ENCODE peak calls at places on chromosomes 16 and 17, in six cellular contexts. One of them, this sample, is unnamed. For H3K27me3, the result is how much of the 10 kb centered on the place peaks cover.

GRCh38 chr17:58677204-58677880 is 14.5 kb downstream of the TEX14 start:
- DNase-seq in suprapubic skin: no peak
- DNase-seq in foreskin keratinocyte: peak
- DNase-seq in left ventricle myocardium inferior: no peak
- DNase-seq in neural progenitor cell: no peak
- DNase-seq in WERI-Rb-1: no peak
- DNase-seq in this sample: no peak

GRCh38 chr16:23615805-23616204 is 19.7 kb upstream of the NDUFAB1 start:
- DNase-seq in suprapubic skin: no peak
- DNase-seq in foreskin keratinocyte: no peak
- DNase-seq in left ventricle myocardium inferior: no peak
- DNase-seq in neural progenitor cell: no peak
- DNase-seq in WERI-Rb-1: no peak
- DNase-seq in this sample: no peak

GRCh38 chr16:78693496-78693895 is 594.0 kb downstream of the WWOX start:
- DNase-seq in suprapubic skin: no peak
- DNase-seq in foreskin keratinocyte: no peak
- DNase-seq in left ventricle myocardium inferior: no peak
- DNase-seq in neural progenitor cell: no peak
- DNase-seq in WERI-Rb-1: no peak
- DNase-seq in this sample: no peak

GRCh38 chr17:12519956-12520594 is 145.6 kb upstream of the MYOCD start:
- DNase-seq in suprapubic skin: no peak
- DNase-seq in foreskin keratinocyte: no peak
- DNase-seq in left ventricle myocardium inferior: no peak
- DNase-seq in neural progenitor cell: no peak
- DNase-seq in WERI-Rb-1: no peak
- DNase-seq in this sample: no peak

GRCh38 chr17:47324224-47325020 is 667 bp downstream of the EFCAB13 start:
- DNase-seq in suprapubic skin: peak
- DNase-seq in foreskin keratinocyte: no peak
- DNase-seq in left ventricle myocardium inferior: peak
- DNase-seq in neural progenitor cell: peak
- DNase-seq in WERI-Rb-1: no peak
- DNase-seq in this sample: no peak

GRCh38 chr17:59372138-59372751 is 40.8 kb downstream of the YPEL2 start:
- DNase-seq in suprapubic skin: no peak
- DNase-seq in foreskin keratinocyte: no peak
- DNase-seq in left ventricle myocardium inferior: no peak
- DNase-seq in neural progenitor cell: no peak
- DNase-seq in WERI-Rb-1: peak
- DNase-seq in this sample: no peak

GRCh38 chr17:68399638-68400403 is 57.5 kb downstream of the WIPI1 start:
- DNase-seq in suprapubic skin: no peak
- DNase-seq in foreskin keratinocyte: no peak
- DNase-seq in left ventricle myocardium inferior: no peak
- DNase-seq in neural progenitor cell: no peak
- DNase-seq in WERI-Rb-1: no peak
- DNase-seq in this sample: no peak

GRCh38 chr17:50565559-50566350 is 5.2 kb downstream of the CACNA1G start:
- DNase-seq in suprapubic skin: no peak
- DNase-seq in foreskin keratinocyte: no peak
- DNase-seq in left ventricle myocardium inferior: no peak
- DNase-seq in neural progenitor cell: peak
- DNase-seq in WERI-Rb-1: no peak
- DNase-seq in this sample: no peak

GRCh38 chr17:7446669-7447068 is 1.8 kb downstream of the CHRNB1 start:
- DNase-seq in suprapubic skin: no peak
- DNase-seq in foreskin keratinocyte: no peak
- DNase-seq in left ventricle myocardium inferior: no peak
- DNase-seq in neural progenitor cell: peak
- DNase-seq in WERI-Rb-1: no peak
- DNase-seq in this sample: no peak

GRCh38 chr16:79728048-79728922 is 127.7 kb upstream of the MAF start:
- DNase-seq in suprapubic skin: no peak
- DNase-seq in foreskin keratinocyte: no peak
- DNase-seq in left ventricle myocardium inferior: no peak
- DNase-seq in neural progenitor cell: no peak
- DNase-seq in WERI-Rb-1: no peak
- DNase-seq in this sample: no peak

DNA sequence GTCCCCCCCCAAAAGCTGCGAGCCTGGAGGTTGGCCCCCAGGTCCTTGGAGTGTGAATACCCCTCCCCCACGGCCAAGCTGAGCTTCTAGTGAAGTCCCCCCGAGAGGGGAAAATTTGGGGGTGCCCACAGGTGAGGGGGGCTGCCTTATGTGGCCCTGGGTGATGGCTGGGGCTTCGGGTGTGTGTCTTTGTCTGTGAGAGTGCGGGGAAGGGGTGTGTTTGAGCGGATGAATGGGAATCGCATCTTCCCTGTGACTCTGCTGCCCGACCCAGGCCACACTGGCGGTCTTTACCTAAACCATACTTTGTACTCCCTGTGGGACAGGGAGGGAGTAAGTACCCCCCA is 1.2 kb downstream of the SBK1 start:
- DNase-seq in suprapubic skin: no peak
- DNase-seq in foreskin keratinocyte: no peak
- DNase-seq in left ventricle myocardium inferior: no peak
- DNase-seq in neural progenitor cell: no peak
- DNase-seq in WERI-Rb-1: no peak
- DNase-seq in this sample: no peak
- H3K27me3 ChIP-seq in suprapubic skin: under half
- H3K27me3 ChIP-seq in foreskin keratinocyte: under half
- H3K27me3 ChIP-seq in left ventricle myocardium inferior: under half
- H3K27me3 ChIP-seq in neural progenitor cell: under half
- H3K27me3 ChIP-seq in WERI-Rb-1: under half
- H3K27me3 ChIP-seq in this sample: under half

GRCh38 chr17:56121661-56122060 is 31.6 kb upstream of the ANKFN1 start:
- DNase-seq in suprapubic skin: no peak
- DNase-seq in foreskin keratinocyte: no peak
- DNase-seq in left ventricle myocardium inferior: no peak
- DNase-seq in neural progenitor cell: peak
- DNase-seq in WERI-Rb-1: peak
- DNase-seq in this sample: no peak
- TF ChIP-seq CTCF in suprapubic skin: no peak
- TF ChIP-seq CTCF in foreskin keratinocyte: no peak
- TF ChIP-seq CTCF in left ventricle myocardium inferior: no peak
- TF ChIP-seq CTCF in neural progenitor cell: peak
- TF ChIP-seq CTCF in WERI-Rb-1: peak
- TF ChIP-seq CTCF in this sample: peak

DNA sequence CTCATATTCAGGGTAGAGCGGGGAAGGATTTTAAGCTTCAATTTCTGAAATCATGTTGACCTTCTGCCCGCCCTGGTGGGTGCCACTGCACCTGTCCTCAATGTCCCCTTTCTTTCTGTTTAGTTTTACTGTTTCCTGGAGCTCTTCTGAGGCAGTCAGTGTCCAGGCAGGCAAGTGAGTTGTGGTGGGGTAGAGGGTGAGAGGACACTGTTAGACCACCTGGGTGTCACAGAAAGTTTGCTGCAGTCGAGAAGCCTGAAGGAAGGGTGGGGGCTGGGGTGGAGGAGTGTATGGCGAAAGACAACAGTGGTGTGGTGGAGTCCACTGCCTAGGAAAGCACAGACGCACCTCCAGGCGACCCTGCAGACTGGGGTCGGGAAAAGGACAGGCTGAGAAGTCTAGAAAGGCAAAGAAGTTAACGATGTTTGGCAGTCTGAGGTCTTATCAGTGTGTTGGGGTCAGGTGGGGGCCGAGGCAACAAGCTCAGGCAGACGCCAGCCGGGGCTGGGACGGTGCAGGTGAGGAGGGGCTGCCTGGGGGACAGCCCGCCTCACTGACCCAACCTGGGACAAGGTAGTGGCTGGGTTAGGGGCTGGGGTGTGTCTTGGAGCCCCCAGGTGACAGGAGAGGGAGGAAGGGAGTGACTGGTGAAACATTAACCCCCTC is 23.3 kb upstream of the HOXB13 start:
- DNase-seq in suprapubic skin: no peak
- DNase-seq in foreskin keratinocyte: no peak
- DNase-seq in left ventricle myocardium inferior: no peak
- DNase-seq in neural progenitor cell: no peak
- DNase-seq in WERI-Rb-1: no peak
- DNase-seq in this sample: no peak
- H3K27me3 ChIP-seq in suprapubic skin: half or more
- H3K27me3 ChIP-seq in foreskin keratinocyte: half or more
- H3K27me3 ChIP-seq in left ventricle myocardium inferior: half or more
- H3K27me3 ChIP-seq in neural progenitor cell: half or more
- H3K27me3 ChIP-seq in WERI-Rb-1: half or more
- H3K27me3 ChIP-seq in this sample: half or more

GRCh38 chr16:68357923-68358322 is 47.1 kb downstream of the PRMT7 start:
- DNase-seq in suprapubic skin: no peak
- DNase-seq in foreskin keratinocyte: no peak
- DNase-seq in left ventricle myocardium inferior: no peak
- DNase-seq in neural progenitor cell: no peak
- DNase-seq in WERI-Rb-1: no peak
- DNase-seq in this sample: no peak
- TF ChIP-seq CTCF in suprapubic skin: no peak
- TF ChIP-seq CTCF in foreskin keratinocyte: no peak
- TF ChIP-seq CTCF in left ventricle myocardium inferior: no peak
- TF ChIP-seq CTCF in neural progenitor cell: no peak
- TF ChIP-seq CTCF in WERI-Rb-1: no peak
- TF ChIP-seq CTCF in this sample: no peak

GRCh38 chr16:86514656-86515376 is 4.5 kb downstream of the FOXF1 start:
- DNase-seq in suprapubic skin: no peak
- DNase-seq in foreskin keratinocyte: no peak
- DNase-seq in left ventricle myocardium inferior: no peak
- DNase-seq in neural progenitor cell: no peak
- DNase-seq in WERI-Rb-1: no peak
- DNase-seq in this sample: no peak
- H3K27me3 ChIP-seq in suprapubic skin: half or more
- H3K27me3 ChIP-seq in foreskin keratinocyte: half or more
- H3K27me3 ChIP-seq in left ventricle myocardium inferior: half or more
- H3K27me3 ChIP-seq in neural progenitor cell: half or more
- H3K27me3 ChIP-seq in WERI-Rb-1: half or more
- H3K27me3 ChIP-seq in this sample: half or more

This sample was measured in kidney epithelial cell.